ENCODE peak calls at places on chromosomes 5 and 9, in five cellular contexts. D is testis, R is heart left ventricle, A is tibial nerve, H is NB4. T is an unnamed sample.

GRCh38 chr5:428754-429452 is 14.1 kb upstream of the EXOC3 start:
- DNase-seq in D (no peak), H (no peak), A (no peak), R (no peak), T (peak; percentile 80)

GRCh38 chr9:124355941-124356744 is 59.1 kb downstream of the PSMB7 start:
- DNase-seq in D (peak; percentile 23), R (no peak), A (no peak), H (no peak), T (peak; percentile 10)

GRCh38 chr9:113737414-113738271 is 138.5 kb upstream of the ZNF618 start:
- DNase-seq in D (peak; percentile 81), R (peak; percentile 38), A (no peak), H (peak; percentile 67), T (peak; percentile 44)

GRCh38 chr5:32831630-32832029 is 120.5 kb downstream of the NPR3 start:
- DNase-seq in D (peak; percentile 39), R (no peak), A (no peak), H (no peak), T (no peak)

GRCh38 chr5:164608507-164608906 is 1103.1 kb downstream of the MAT2B start:
- DNase-seq in A (no peak), D (no peak), H (no peak), R (no peak), T (no peak)

GRCh38 chr5:96084874-96085545 is 123.4 kb upstream of the ELL2 start:
- DNase-seq in H (no peak), R (no peak), A (no peak), D (no peak), T (no peak)

GRCh38 chr5:14213253-14213652 is 70.1 kb downstream of the TRIO start:
- DNase-seq in D (no peak), A (no peak), R (no peak), H (no peak), T (no peak)

GRCh38 chr9:130074391-130075115 is 20.8 kb downstream of the GPR107 start:
- DNase-seq in A (no peak), H (no peak), R (no peak), D (no peak), T (no peak)

GRCh38 chr5:143771229-143772001 is 40.5 kb upstream of the HMHB1 start:
- DNase-seq in A (no peak), H (no peak), D (no peak), R (no peak), T (no peak)

GRCh38 chr5:128082551-128083032 is 974 bp upstream of the SLC12A2 start:
- DNase-seq in H (no peak), R (no peak), A (no peak), D (no peak), T (no peak)

GRCh38 chr5:128083033-128083810 is at the start of gene SLC12A2:
- DNase-seq in R (peak; percentile 93), A (peak; percentile 88), D (peak; percentile 96), H (peak; percentile 91), T (peak; percentile 97)

GRCh38 chr5:128084228-128085167 is 932 bp downstream of the SLC12A2 start:
- DNase-seq in A (no peak), D (peak; percentile 48), H (peak; percentile 49), R (peak; percentile 44), T (peak; percentile 21)

GRCh38 chr5:128085413-128085812 is 1.8 kb downstream of the SLC12A2 start:
- DNase-seq in R (no peak), A (no peak), D (no peak), H (no peak), T (no peak)

DNA sequence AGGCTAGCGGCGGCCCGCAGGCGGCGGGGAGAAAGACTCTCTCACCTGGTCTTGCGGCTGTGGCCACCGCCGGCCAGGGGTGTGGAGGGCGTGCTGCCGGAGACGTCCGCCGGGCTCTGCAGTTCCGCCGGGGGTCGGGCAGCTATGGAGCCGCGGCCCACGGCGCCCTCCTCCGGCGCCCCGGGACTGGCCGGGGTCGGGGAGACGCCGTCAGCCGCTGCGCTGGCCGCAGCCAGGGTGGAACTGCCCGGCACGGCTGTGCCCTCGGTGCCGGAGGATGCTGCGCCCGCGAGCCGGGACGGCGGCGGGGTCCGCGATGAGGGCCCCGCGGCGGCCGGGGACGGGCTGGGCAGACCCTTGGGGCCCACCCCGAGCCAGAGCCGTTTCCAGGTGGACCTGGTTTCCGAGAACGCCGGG is 253 bp downstream of the SLC12A2 start:
- DNase-seq in R (no peak), A (no peak), H (no peak), D (no peak), T (no peak)
- TF ChIP-seq CTCF in R (peak; percentile 56), A (peak; percentile 31), H (no peak), D (peak; percentile 16), T (no peak)

GRCh38 chr5:171067540-171068130 is 205.8 kb downstream of the RANBP17 start:
- DNase-seq in R (no peak), H (no peak), D (no peak), A (no peak), T (no peak)
- H3K4me3 ChIP-seq in R (no peak overlapping the region), H (no peak overlapping the region), D (no peak overlapping the region), A (no peak overlapping the region), T (no peak overlapping the region)

GRCh38 chr5:131635755-131636479 is 888 bp upstream of the RAPGEF6 start:
- DNase-seq in A (no peak), D (no peak), R (no peak), H (peak; percentile 45), T (no peak)
- TF ChIP-seq POLR2A in A (no peak), D (no peak), R (no peak), H (peak; percentile 3), T (no peak)

GRCh38 chr9:34518896-34519295 is 3.9 kb downstream of the ENHO start:
- DNase-seq in H (no peak), A (no peak), R (no peak), D (no peak), T (no peak)

GRCh38 chr9:34520505-34521385 is 2.0 kb downstream of the ENHO start:
- DNase-seq in A (no peak), R (no peak), H (peak; percentile 48), D (no peak), T (no peak)

GRCh38 chr9:34518110-34518616 is 4.6 kb downstream of the ENHO start:
- DNase-seq in D (no peak), R (no peak), H (no peak), A (no peak), T (no peak)

GRCh38 chr9:34520096-34520495 is 2.7 kb downstream of the ENHO start:
- DNase-seq in R (no peak), H (no peak), A (no peak), D (no peak), T (no peak)

DNA sequence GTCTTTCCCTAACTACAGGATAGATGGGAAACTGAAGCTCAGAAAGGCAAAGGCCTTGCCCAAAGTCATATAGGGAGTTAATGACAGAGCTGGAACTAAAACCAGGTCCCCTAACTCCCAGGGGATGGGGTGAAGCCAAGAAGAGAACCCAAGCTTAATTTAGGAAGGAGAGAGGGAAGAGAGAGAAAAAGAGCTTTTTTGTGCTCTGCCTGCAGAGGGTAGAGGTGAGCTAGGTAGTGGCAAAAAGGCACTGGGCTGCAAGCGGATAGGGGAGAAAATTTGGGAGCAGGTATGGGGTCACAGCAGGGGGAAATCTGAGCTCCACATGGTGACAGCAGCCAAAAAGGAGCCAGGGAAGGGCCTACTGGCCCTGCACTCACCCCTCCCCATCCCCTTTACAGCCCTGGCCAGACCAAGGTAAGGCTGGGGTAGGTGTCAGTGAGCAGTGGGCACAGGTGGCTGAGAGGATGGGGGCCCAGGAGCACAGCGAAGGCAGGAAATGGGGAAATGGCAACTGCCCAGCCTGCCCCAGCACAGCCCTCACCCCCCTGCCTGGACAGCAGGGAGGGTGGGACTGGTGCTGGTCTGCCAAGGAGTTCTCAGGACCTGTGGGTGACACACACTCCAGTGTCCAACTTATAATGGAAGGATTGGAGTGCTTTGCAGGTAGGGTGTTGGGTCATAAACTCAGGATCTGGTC is 3.3 kb downstream of the ENHO start:
- DNase-seq in R (no peak), H (no peak), A (no peak), D (no peak), T (peak; percentile 81)
- TF ChIP-seq CTCF in R (no peak), H (peak; percentile 37), A (no peak), D (no peak), T (no peak)

GRCh38 chr9:21991039-21991959 is 2.9 kb downstream of the CDKN2A start:
- DNase-seq in R (no peak), D (no peak), H (no peak), A (no peak), T (no peak)

GRCh38 chr9:21994996-21995651 is 533 bp downstream of the CDKN2B-AS1 start:
- DNase-seq in H (no peak), A (no peak), D (peak; percentile 76), R (peak; percentile 81), T (peak; percentile 59)

GRCh38 chr9:21994526-21994995 is at the start of gene CDKN2B-AS1:
- DNase-seq in A (no peak), D (peak; percentile 78), R (peak; percentile 51), H (no peak), T (no peak)

GRCh38 chr9:21993893-21994525 is at the start of gene CDKN2A:
- DNase-seq in R (peak; percentile 36), H (no peak), D (peak; percentile 61), A (no peak), T (no peak)

DNA sequence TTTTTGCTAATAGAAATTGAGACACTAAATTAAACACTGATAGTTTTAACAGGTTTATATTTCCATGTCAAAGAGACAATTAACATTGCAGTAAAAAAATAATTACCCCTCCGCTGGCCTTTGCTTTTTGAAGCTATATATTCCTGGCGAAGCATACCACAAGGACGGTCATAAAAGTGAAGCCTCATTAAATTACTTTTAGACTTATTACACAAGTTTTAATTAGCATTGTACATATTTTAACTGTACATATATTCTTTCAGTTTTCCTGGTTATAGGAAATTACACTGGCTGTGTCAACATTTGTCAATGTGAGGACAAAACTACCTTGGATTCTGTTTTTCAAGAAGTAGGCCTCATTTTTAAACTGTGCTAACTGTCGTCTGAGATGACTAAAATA is 1.2 kb downstream of the CDKN2A start:
- DNase-seq in R (no peak), D (no peak), H (no peak), A (no peak), T (no peak)
- H3K4me3 ChIP-seq in R (no peak overlapping the region), D (no peak overlapping the region), H (no peak overlapping the region), A (no peak overlapping the region), T (no peak overlapping the region)

GRCh38 chr9:470041-470781 is 255.5 kb downstream of the DOCK8 start:
- DNase-seq in R (peak; percentile 91), H (peak; percentile 97), D (peak; percentile 85), A (peak; percentile 60), T (peak; percentile 95)
- TF ChIP-seq POLR2A in R (no peak), H (peak; percentile 97), D (no peak), A (peak; percentile 14), T (no peak)

GRCh38 chr9:111412280-111412679 is 71.9 kb downstream of the ECPAS start:
- DNase-seq in A (no peak), D (peak; percentile 25), H (no peak), R (no peak), T (no peak)
- TF ChIP-seq CTCF in A (peak; percentile 18), D (no peak), H (no peak), R (no peak), T (no peak)

GRCh38 chr5:6493681-6494454 is 45.2 kb downstream of the UBE2QL1 start:
- DNase-seq in A (no peak), R (no peak), D (no peak), H (no peak), T (peak; percentile 59)

GRCh38 chr5:6497267-6497666 is 48.6 kb downstream of the UBE2QL1 start:
- DNase-seq in H (no peak), R (no peak), A (no peak), D (no peak), T (no peak)

GRCh38 chr5:6496636-6497035 is 48.0 kb downstream of the UBE2QL1 start:
- DNase-seq in D (no peak), H (no peak), R (no peak), A (no peak), T (no peak)

GRCh38 chr5:6496207-6496584 is 47.5 kb downstream of the UBE2QL1 start:
- DNase-seq in R (no peak), A (no peak), D (no peak), H (no peak), T (no peak)

GRCh38 chr5:6495433-6496206 is 47.0 kb downstream of the UBE2QL1 start:
- DNase-seq in H (no peak), R (no peak), D (no peak), A (no peak), T (no peak)
- H3K4me3 ChIP-seq in H (no peak overlapping the region), R (no peak overlapping the region), D (no peak overlapping the region), A (no peak overlapping the region), T (no peak overlapping the region)

T was measured in lower leg skin.